ENCODE peak calls at places on chromosomes 12 and 14, in ten cellular contexts. Y is Ammon's horn; C is neural crest cell; F is stimulated activated CD4-positive, alpha-beta T cell treated with anti-CD3 and anti-CD28 coated beads, Interleukin-1b, Interleukin-23, amount 100 ng/mL, for 48 hours; A is HFF-Myc; K is NCI-H2107; J is left colon; H is stimulated activated CD8-positive, alpha-beta memory T cell treated with anti-CD3 and anti-CD28 coated beads, Interleukin-2, amount 100 ng/mL, for 1 hour; Q is left ventricle myocardium inferior; O is A673. I is an unnamed sample.

GRCh38 chr14:59576332-59577294 is at the start of gene CCDC175:
- DNase-seq in K (peak), Q (peak), Y (peak), C (peak), F (peak), A (no peak), O (peak), J (peak), H (peak), I (peak)

GRCh38 chr12:112705037-112705632 is 86.4 kb upstream of the RPH3A start:
- DNase-seq in F (no peak), H (no peak), O (peak), A (no peak), Y (no peak), J (no peak), K (no peak), Q (no peak), C (no peak), I (no peak)

GRCh38 chr14:67557118-67557517 is 24.0 kb downstream of the PLEKHH1 start:
- DNase-seq in A (no peak), J (no peak), Q (no peak), Y (no peak), F (no peak), C (no peak), H (no peak), O (no peak), K (no peak), I (no peak)

GRCh38 chr12:68334136-68334535 is 2.0 kb upstream of the MDM1 start:
- DNase-seq in K (peak), J (no peak), A (no peak), Q (no peak), O (peak), H (no peak), Y (peak), C (no peak), F (peak), I (no peak)

GRCh38 chr12:45234134-45234865 is 18.4 kb downstream of the ANO6 start:
- DNase-seq in J (no peak), C (no peak), Q (no peak), H (no peak), O (peak), F (no peak), K (no peak), Y (peak), A (peak), I (peak)

GRCh38 chr12:31001581-31002360 is 71.9 kb upstream of the DDX11 start:
- DNase-seq in J (no peak), A (no peak), C (no peak), Y (no peak), K (no peak), F (no peak), Q (no peak), H (no peak), O (no peak), I (no peak)

GRCh38 chr12:108526482-108527234 is 11.6 kb downstream of the FICD start:
- DNase-seq in J (no peak), Q (no peak), K (peak), A (no peak), O (no peak), F (no peak), H (no peak), C (no peak), Y (no peak), I (no peak)

GRCh38 chr14:75240781-75241180 is 37.8 kb upstream of the FOS start:
- DNase-seq in Q (no peak), Y (no peak), F (no peak), A (no peak), O (no peak), H (no peak), K (no peak), J (no peak), C (no peak), I (no peak)

GRCh38 chr12:49038291-49038955 is 19.8 kb upstream of the PRKAG1 start:
- DNase-seq in C (no peak), H (no peak), Q (no peak), Y (no peak), O (no peak), J (no peak), F (no peak), A (no peak), K (no peak), I (no peak)

GRCh38 chr12:124208469-124208868 is 86.4 kb upstream of the RFLNA start:
- DNase-seq in Q (no peak), Y (no peak), J (no peak), O (no peak), K (no peak), F (no peak), A (no peak), C (no peak), H (no peak), I (no peak)

GRCh38 chr12:47686645-47687240 is 19.1 kb downstream of the RPAP3 start:
- DNase-seq in J (no peak), F (no peak), Q (no peak), C (peak), H (no peak), K (no peak), Y (peak), A (peak), O (peak), I (peak)